ENCODE peak calls at places on chromosomes 5 and 9, in seven cellular contexts. Y is MM.1S, N is neural progenitor cell, F is HCT116, J is GM23248, L is OCI-LY7, I is SK-N-SH. U is an unnamed sample.

GRCh38 chr5:18052569-18052968 is 418.3 kb downstream of the TAF11L14 start:
- DNase-seq in Y (no peak), N (no peak), F (no peak), J (no peak), L (no peak), I (no peak), U (no peak)

GRCh38 chr9:18611946-18612345 is 138.0 kb downstream of the ADAMTSL1 start:
- DNase-seq in Y (no peak), N (no peak), F (no peak), J (no peak), L (no peak), I (no peak), U (no peak)

GRCh38 chr9:128494108-128494742 is 10.3 kb upstream of the GLE1 start:
- DNase-seq in Y (no peak), N (no peak), F (no peak), J (no peak), L (no peak), I (peak; percentile 39), U (no peak)

GRCh38 chr5:24325306-24325832 is 319.4 kb downstream of the CDH10 start:
- DNase-seq in Y (peak; percentile 57), N (no peak), F (no peak), J (no peak), L (peak; percentile 5), I (no peak), U (no peak)

GRCh38 chr9:79623799-79624721 is 52.3 kb downstream of the TLE4 start:
- DNase-seq in Y (no peak), N (no peak), F (no peak), J (peak; percentile 8), L (peak; percentile 54), I (no peak), U (peak; percentile 69)

GRCh38 chr5:134503937-134504437 is 21.5 kb upstream of the JADE2 start:
- DNase-seq in Y (no peak), N (no peak), F (no peak), J (peak; percentile 78), L (no peak), I (no peak), U (peak; percentile 16)

GRCh38 chr5:29114331-29114768 is 2076.0 kb upstream of the CDH9 start:
- DNase-seq in Y (no peak), N (no peak), F (no peak), J (no peak), L (no peak), I (no peak), U (peak; percentile 16)

GRCh38 chr5:177997319-177997670 is 1.3 kb upstream of the PROP1 start:
- DNase-seq in Y (no peak), N (no peak), F (no peak), J (peak; percentile 36), L (no peak), I (no peak), U (peak; percentile 38)

GRCh38 chr5:9894571-9895304 is 264.6 kb upstream of the TAS2R1 start:
- DNase-seq in Y (no peak), N (no peak), F (no peak), J (no peak), L (no peak), I (no peak), U (peak; percentile 78)

GRCh38 chr9:21097817-21098216 is 20.1 kb upstream of the IFNB1 start:
- DNase-seq in Y (no peak), N (no peak), F (no peak), J (no peak), L (peak; percentile 7), I (no peak), U (no peak)

GRCh38 chr9:93761822-93762221 is 185.4 kb downstream of the PHF2 start:
- DNase-seq in Y (no peak), N (no peak), F (no peak), J (no peak), L (no peak), I (no peak), U (peak; percentile 4)
- TF ChIP-seq EZH2phosphoT487 in Y (no peak), N (no peak), F (no peak), J (no peak), L (no peak), I (no peak), U (no peak)

GRCh38 chr5:78573318-78573717 is 75.3 kb downstream of the LHFPL2 start:
- DNase-seq in Y (no peak), N (no peak), F (no peak), J (no peak), L (peak; percentile 66), I (no peak), U (no peak)
- H3K4me1 ChIP-seq in Y (peaks cover 21% of the 10 kb centered on the region), N (peaks cover 18% of the 10 kb centered on the region), F (peaks cover 5% of the 10 kb centered on the region), J (peaks cover 34% of the 10 kb centered on the region), L (peaks cover 24% of the 10 kb centered on the region), I (peaks cover 21% of the 10 kb centered on the region), U (peaks cover 16% of the 10 kb centered on the region)

DNA sequence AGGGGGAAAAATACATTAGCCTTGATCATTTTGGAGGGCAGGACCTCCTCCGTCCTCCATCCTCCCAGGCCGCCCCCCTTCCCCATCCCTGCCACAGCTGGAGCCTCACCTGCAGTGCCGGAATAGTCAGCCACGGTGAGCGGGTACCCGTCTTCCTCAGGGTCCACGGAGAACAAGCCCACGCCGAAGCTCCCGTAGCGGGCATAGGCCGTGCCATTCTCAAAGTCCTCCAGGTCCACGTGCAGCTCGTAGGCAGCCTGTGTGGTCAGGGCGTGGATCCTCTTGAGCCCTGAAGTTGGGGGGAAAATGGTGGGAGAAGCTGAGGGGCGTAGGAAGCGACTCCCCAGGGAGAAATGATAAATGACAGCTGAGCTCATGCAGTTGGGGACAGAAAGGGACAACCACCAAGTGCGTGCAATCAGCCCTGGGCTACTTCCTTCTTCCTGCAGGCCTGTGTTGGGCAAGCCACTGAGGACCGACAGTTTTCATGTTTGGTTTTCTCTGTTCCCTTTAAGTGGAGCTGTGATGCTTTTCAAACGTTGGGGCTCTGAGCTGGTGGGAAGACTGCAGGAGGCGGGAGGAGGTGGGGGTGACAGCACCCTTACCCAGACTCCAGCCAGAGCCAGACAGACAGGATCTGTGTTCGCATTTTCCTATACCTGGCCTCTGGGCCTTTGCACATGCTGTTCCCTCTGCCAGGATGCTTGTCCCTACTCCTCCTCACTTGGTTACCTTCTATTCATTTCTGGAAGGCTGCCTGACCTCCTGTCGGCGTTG is 8.7 kb upstream of the QRFP start:
- DNase-seq in Y (no peak), N (no peak), F (no peak), J (no peak), L (no peak), I (no peak), U (no peak)
- TF ChIP-seq EZH2phosphoT487 in Y (no peak), N (no peak), F (no peak), J (no peak), L (no peak), I (no peak), U (no peak)

GRCh38 chr9:133116346-133117231 is 4.5 kb downstream of the RALGDS start:
- DNase-seq in Y (no peak), N (no peak), F (no peak), J (no peak), L (no peak), I (no peak), U (no peak)

GRCh38 chr9:133113928-133114351 is 7.1 kb downstream of the RALGDS start:
- DNase-seq in Y (no peak), N (no peak), F (no peak), J (no peak), L (no peak), I (peak; percentile 83), U (no peak)

GRCh38 chr9:133115604-133116345 is 5.3 kb downstream of the RALGDS start:
- DNase-seq in Y (no peak), N (no peak), F (no peak), J (peak; percentile 87), L (no peak), I (no peak), U (no peak)

GRCh38 chr9:133114451-133114885 is 6.6 kb downstream of the RALGDS start:
- DNase-seq in Y (no peak), N (no peak), F (no peak), J (peak; percentile 58), L (no peak), I (peak; percentile 85), U (no peak)

DNA sequence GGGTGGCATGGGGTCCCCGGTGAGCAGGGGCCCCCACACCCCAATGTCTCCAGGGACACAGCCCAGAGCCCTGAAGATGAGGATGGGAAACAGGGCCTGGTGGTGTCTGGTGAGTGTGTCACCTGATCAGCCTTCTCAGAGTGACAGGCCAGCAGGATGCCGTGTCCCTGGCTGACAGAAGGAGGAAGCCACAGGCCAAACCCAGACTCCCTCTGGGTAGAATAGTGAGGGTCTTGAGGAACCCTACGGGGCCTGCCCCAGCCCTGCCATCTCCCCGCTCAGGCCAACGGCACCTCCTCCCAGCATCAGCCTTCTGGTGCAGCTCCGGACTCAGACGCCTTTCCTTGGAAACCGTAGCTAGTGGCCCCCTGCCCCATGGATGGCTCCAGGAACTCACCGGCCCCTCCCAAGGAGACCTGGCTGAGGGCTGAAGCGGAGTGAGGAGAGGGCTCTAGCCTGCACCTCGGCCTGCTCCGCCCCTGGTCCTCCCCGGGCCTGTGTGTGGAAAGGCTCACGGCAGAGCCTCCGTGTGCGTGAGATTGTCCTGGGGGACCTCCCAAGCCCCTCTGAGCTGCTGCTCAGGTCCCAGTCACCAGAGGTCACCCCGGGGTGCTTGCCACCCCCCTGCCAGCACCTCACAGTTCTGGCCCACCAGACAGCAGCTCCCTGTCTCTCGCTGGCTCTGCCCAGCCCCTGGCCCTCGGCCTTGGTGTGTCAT is 6.0 kb downstream of the RALGDS start:
- DNase-seq in Y (no peak), N (no peak), F (no peak), J (no peak), L (no peak), I (no peak), U (no peak)
- H3K4me1 ChIP-seq in Y (no peaks in the 10 kb centered on the region), N (peaks cover 30% of the 10 kb centered on the region), F (peaks cover 3% of the 10 kb centered on the region), J (peaks cover 32% of the 10 kb centered on the region), L (peaks cover 11% of the 10 kb centered on the region), I (peaks cover 22% of the 10 kb centered on the region), U (no peaks in the 10 kb centered on the region)

GRCh38 chr9:69395718-69396117 is 70.7 kb downstream of the ENTREP1 start:
- DNase-seq in Y (no peak), N (no peak), F (no peak), J (no peak), L (no peak), I (no peak), U (no peak)
- TF ChIP-seq EZH2phosphoT487 in Y (no peak), N (no peak), F (no peak), J (no peak), L (no peak), I (no peak), U (no peak)

GRCh38 chr9:96875460-96876142 is 21.3 kb upstream of the ZNF782 start:
- DNase-seq in Y (peak; percentile 89), N (peak; percentile 98), F (peak; percentile 83), J (peak; percentile 50), L (peak; percentile 92), I (peak; percentile 88), U (peak; percentile 72)
- H3K4me1 ChIP-seq in Y (peaks cover 9% of the 10 kb centered on the region), N (no peaks in the 10 kb centered on the region), F (peaks cover 3% of the 10 kb centered on the region), J (peaks cover 6% of the 10 kb centered on the region), L (peaks cover 39% of the 10 kb centered on the region), I (no peaks in the 10 kb centered on the region), U (peaks cover 11% of the 10 kb centered on the region)

GRCh38 chr5:142816577-142816976 is 46.4 kb downstream of the ARHGAP26 start:
- DNase-seq in Y (no peak), N (no peak), F (no peak), J (peak; percentile 79), L (no peak), I (no peak), U (peak; percentile 20)

GRCh38 chr5:142813208-142813607 is 43.0 kb downstream of the ARHGAP26 start:
- DNase-seq in Y (no peak), N (no peak), F (no peak), J (no peak), L (no peak), I (no peak), U (no peak)

GRCh38 chr5:142811840-142812557 is 41.8 kb downstream of the ARHGAP26 start:
- DNase-seq in Y (no peak), N (no peak), F (no peak), J (no peak), L (no peak), I (no peak), U (peak; percentile 12)

GRCh38 chr5:142815469-142815868 is 45.3 kb downstream of the ARHGAP26 start:
- DNase-seq in Y (no peak), N (no peak), F (no peak), J (no peak), L (no peak), I (no peak), U (no peak)

GRCh38 chr5:142814122-142814521 is 43.9 kb downstream of the ARHGAP26 start:
- DNase-seq in Y (no peak), N (no peak), F (no peak), J (no peak), L (no peak), I (no peak), U (no peak)
- TF ChIP-seq EZH2phosphoT487 in Y (no peak), N (no peak), F (no peak), J (no peak), L (no peak), I (no peak), U (no peak)